ENCODE peak calls at places on chromosomes 11 and 22, in four cellular contexts. M is K562, P is GM12878, N is H1. I is an unnamed sample.

GRCh38 chr11:1891831-1892115 is at the start of gene PRR33:
- DNase-seq in M (no peak), P (no peak), N (no peak), I (no peak)

GRCh38 chr11:93519179-93519578 is 24.0 kb downstream of the SMCO4 start:
- DNase-seq in M (no peak), P (no peak), N (no peak), I (no peak)

GRCh38 chr11:37124384-37124783 is 526.3 kb upstream of the RAG2 start:
- DNase-seq in M (no peak), P (no peak), N (no peak), I (no peak)

GRCh38 chr22:25148149-25148691 is 51.4 kb upstream of the CRYBB3 start:
- DNase-seq in M (peak), P (no peak), N (no peak), I (no peak)

GRCh38 chr11:86041975-86042378 is 26.9 kb downstream of the PICALM start:
- DNase-seq in M (peak), P (peak), N (peak), I (peak)

GRCh38 chr11:112958670-112959069 is 2.5 kb upstream of the NCAM1 start:
- DNase-seq in M (no peak), P (no peak), N (no peak), I (no peak)

GRCh38 chr11:109865558-109866186 is 227.5 kb upstream of the ZC3H12C start:
- DNase-seq in M (no peak), P (no peak), N (no peak), I (no peak)

GRCh38 chr22:44393066-44393465 is 80.3 kb upstream of the SHISAL1 start:
- DNase-seq in M (no peak), P (no peak), N (no peak), I (no peak)

GRCh38 chr22:21865041-21865440 is 2.4 kb downstream of the MAPK1 start:
- DNase-seq in M (no peak), P (no peak), N (no peak), I (no peak)

GRCh38 chr11:97905101-97905500 is 1115.6 kb upstream of the CNTN5 start:
- DNase-seq in M (no peak), P (no peak), N (no peak), I (no peak)
- TF ChIP-seq CBX5 in M (no peak), P (no peak), N (no peak), I (no peak)

GRCh38 chr22:43199541-43199940 is 12.6 kb upstream of the TTLL12 start:
- DNase-seq in M (no peak), P (no peak), N (no peak), I (no peak)

GRCh38 chr22:43198936-43199335 is 12.0 kb upstream of the TTLL12 start:
- DNase-seq in M (no peak), P (no peak), N (no peak), I (no peak)

GRCh38 chr22:43198126-43198525 is 11.2 kb upstream of the TTLL12 start:
- DNase-seq in M (no peak), P (no peak), N (no peak), I (no peak)

GRCh38 chr22:43200031-43200430 is 13.1 kb upstream of the TTLL12 start:
- DNase-seq in M (no peak), P (no peak), N (no peak), I (no peak)

GRCh38 chr22:43197271-43197941 is 10.5 kb upstream of the TTLL12 start:
- DNase-seq in M (no peak), P (no peak), N (no peak), I (no peak)
- TF ChIP-seq CBX5 in M (no peak), P (no peak), N (no peak), I (no peak)

DNA sequence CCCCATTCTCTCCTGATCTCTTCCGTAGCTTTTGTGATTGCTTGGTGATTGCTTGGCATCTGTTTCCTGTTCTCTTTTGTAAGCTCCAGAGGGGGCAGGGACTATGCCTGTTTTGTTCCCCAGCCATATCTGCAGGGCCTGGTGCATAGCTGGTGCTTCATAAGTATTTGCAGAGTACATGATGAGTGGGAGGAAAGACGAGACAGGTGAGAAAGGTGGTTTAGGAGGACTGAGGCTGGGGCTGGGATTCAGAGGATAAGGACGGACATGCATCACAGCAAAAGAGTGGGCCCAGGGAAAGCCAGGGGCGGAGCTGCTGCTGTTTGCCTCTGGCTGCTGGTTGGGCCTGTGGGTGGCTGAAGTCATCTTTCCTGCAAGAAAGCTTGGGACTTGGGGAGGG is 62.4 kb downstream of the DSCAML1 start:
- DNase-seq in M (no peak), P (no peak), N (no peak), I (no peak)
- TF ChIP-seq CBX5 in M (no peak), P (no peak), N (no peak), I (no peak)

DNA sequence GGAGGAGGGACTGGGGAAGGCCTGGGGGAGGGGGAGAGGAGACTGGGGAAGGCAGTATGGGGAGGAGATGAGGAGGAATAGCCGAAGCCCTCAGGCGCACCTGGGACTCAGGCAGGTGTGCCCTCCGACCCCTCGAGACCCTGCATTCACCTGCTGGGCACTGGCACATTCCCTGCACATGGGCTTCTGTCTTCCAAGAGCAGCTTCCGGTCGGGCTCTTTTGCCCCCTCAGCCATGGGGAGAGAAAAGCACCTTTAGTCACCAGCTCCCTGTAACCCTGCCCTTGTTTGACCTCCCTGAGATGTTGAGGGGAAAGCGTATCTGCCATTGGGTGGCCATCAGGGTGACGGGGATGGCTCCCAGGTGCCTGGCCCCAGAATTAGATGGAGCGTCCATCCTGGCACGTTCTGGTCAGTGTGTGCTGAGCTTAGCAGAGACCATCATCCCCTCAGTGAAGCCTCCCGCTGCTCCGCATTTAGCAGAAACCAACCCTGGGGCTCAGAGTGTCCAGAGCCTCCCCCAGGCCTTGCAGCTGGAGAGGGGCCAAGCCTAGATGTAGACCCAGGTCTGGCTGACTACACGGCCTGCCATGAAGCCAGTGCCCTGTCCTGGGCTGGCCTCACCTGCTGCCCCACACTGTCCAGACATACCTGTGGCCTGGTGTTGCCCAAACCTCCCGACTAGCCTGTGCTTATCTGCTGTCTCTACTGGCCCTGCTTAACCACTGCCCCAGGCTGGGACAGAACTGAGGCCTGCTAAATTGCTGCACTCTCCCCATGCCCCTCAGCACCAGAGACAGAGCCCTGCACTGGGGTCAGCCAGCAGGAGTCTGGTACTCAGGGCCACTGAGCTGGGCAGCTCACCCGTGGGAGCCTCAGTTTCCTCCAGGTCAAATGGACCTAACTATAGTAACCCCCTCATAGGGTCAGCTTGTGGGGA is 6.2 kb downstream of the ANO1 start:
- DNase-seq in M (no peak), P (no peak), N (no peak), I (no peak)
- TF ChIP-seq CBX5 in M (no peak), P (no peak), N (no peak), I (no peak)

GRCh38 chr22:42623756-42624446 is 9.2 kb upstream of the POLDIP3 start:
- DNase-seq in M (no peak), P (no peak), N (no peak), I (no peak)
- TF ChIP-seq CBX5 in M (no peak), P (no peak), N (no peak), I (no peak)